ENCODE peak calls at places on chromosome 2, in seven cellular contexts. N is NCI-H1694; O is NCI-H1092 treated with DMSO at 0.1 percent for 48 hours; V is NAMALWA; W is activated CD4-positive, alpha-beta T cell treated with anti-CD3 and anti-CD28 coated beads, Interleukin-2, amount 50 U/mL, for 24 hours; Q is cardiac muscle cell; G is NCI-H2081. A is an unnamed sample.

GRCh38 chr2:104118889-104119288 is 735.0 kb upstream of the POU3F3 start:
- DNase-seq in N (no peak), O (no peak), V (no peak), W (no peak), Q (no peak), G (no peak), A (no peak)

GRCh38 chr2:192007819-192008218 is 160.9 kb upstream of the CAVIN2 start:
- DNase-seq in N (no peak), O (no peak), V (no peak), W (no peak), Q (peak), G (no peak), A (no peak)

GRCh38 chr2:42142476-42143184 is 26.5 kb upstream of the EML4 start:
- DNase-seq in N (no peak), O (no peak), V (no peak), W (no peak), Q (peak), G (no peak), A (peak)

GRCh38 chr2:34961822-34962221 is 1362.7 kb upstream of the FAM98A start:
- DNase-seq in N (no peak), O (no peak), V (no peak), W (no peak), Q (no peak), G (no peak), A (no peak)

GRCh38 chr2:60725466-60725865 is 30.6 kb upstream of the PAPOLG start:
- DNase-seq in N (no peak), O (no peak), V (no peak), W (no peak), Q (no peak), G (no peak), A (no peak)

GRCh38 chr2:45867349-45867748 is 215.9 kb downstream of the PRKCE start:
- DNase-seq in N (no peak), O (no peak), V (no peak), W (no peak), Q (no peak), G (no peak), A (no peak)

GRCh38 chr2:15584316-15584715 is 7.4 kb upstream of the DDX1 start:
- DNase-seq in N (no peak), O (no peak), V (no peak), W (no peak), Q (no peak), G (no peak), A (no peak)

GRCh38 chr2:185245806-185246205 is 492.8 kb upstream of the FSIP2 start:
- DNase-seq in N (no peak), O (no peak), V (no peak), W (no peak), Q (no peak), G (no peak), A (no peak)

GRCh38 chr2:208208335-208209085 is 18.7 kb upstream of the C2orf80 start:
- DNase-seq in N (no peak), O (no peak), V (no peak), W (no peak), Q (no peak), G (no peak), A (no peak)

GRCh38 chr2:206572725-206573124 is 69.6 kb upstream of the FAM237A start:
- DNase-seq in N (no peak), O (no peak), V (no peak), W (no peak), Q (no peak), G (no peak), A (no peak)

GRCh38 chr2:11562476-11562875 is 28.6 kb downstream of the GREB1 start:
- DNase-seq in N (no peak), O (no peak), V (no peak), W (no peak), Q (no peak), G (no peak), A (no peak)

GRCh38 chr2:18435425-18436037 is 124.9 kb downstream of the RDH14 start:
- DNase-seq in N (peak), O (peak), V (peak), W (no peak), Q (peak), G (peak), A (no peak)

GRCh38 chr2:208240641-208241209 is 14.1 kb downstream of the IDH1 start:
- DNase-seq in N (no peak), O (no peak), V (no peak), W (no peak), Q (no peak), G (no peak), A (no peak)

GRCh38 chr2:21381421-21381820 is 257.7 kb downstream of the TDRD15 start:
- DNase-seq in N (peak), O (no peak), V (no peak), W (no peak), Q (no peak), G (peak), A (peak)

GRCh38 chr2:111659361-111660281 is 224.4 kb downstream of the ANAPC1 start:
- DNase-seq in N (no peak), O (no peak), V (peak), W (no peak), Q (peak), G (no peak), A (no peak)

GRCh38 chr2:237615631-237616249 is 11.6 kb upstream of the LRRFIP1 start:
- DNase-seq in N (no peak), O (no peak), V (no peak), W (no peak), Q (no peak), G (no peak), A (no peak)

GRCh38 chr2:172095146-172095904 is 7.4 kb downstream of the DLX2 start:
- DNase-seq in N (no peak), O (peak), V (no peak), W (no peak), Q (peak), G (peak), A (no peak)

GRCh38 chr2:238055841-238056240 is 5.0 kb upstream of the SCLY start:
- DNase-seq in N (no peak), O (no peak), V (no peak), W (no peak), Q (no peak), G (no peak), A (no peak)

GRCh38 chr2:219416233-219416598 is 2.0 kb upstream of the DES start:
- DNase-seq in N (no peak), O (no peak), V (no peak), W (no peak), Q (no peak), G (no peak), A (no peak)

GRCh38 chr2:43293744-43294695 is 67.6 kb upstream of the ZFP36L2 start:
- DNase-seq in N (no peak), O (no peak), V (peak), W (no peak), Q (peak), G (no peak), A (no peak)

GRCh38 chr2:187429989-187430388 is 18.1 kb downstream of the CALCRL start:
- DNase-seq in N (no peak), O (no peak), V (no peak), W (no peak), Q (peak), G (no peak), A (no peak)

GRCh38 chr2:30267161-30267568 is 35.8 kb downstream of the LBH start:
- DNase-seq in N (no peak), O (no peak), V (no peak), W (no peak), Q (no peak), G (no peak), A (no peak)

A was measured in NCI-H2227 treated with DMSO at 0.1 percent for 48 hours.